ENCODE peak calls at places on chromosomes 12 and 14, in eight cellular contexts. M is suprapubic skin, K is left lung, P is stomach, W is SK-N-SH, Q is SJSA1, J is caudate nucleus, L is tibial nerve. Z is an unnamed sample.

GRCh38 chr12:123056053-123056452 is 75.6 kb downstream of the ARL6IP4 start:
- DNase-seq in M (no peak), K (no peak), P (no peak), W (no peak), Q (no peak), J (no peak), L (no peak), Z (no peak)

GRCh38 chr14:95547626-95548327 is 12.9 kb downstream of the GLRX5 start:
- DNase-seq in M (no peak), K (no peak), P (no peak), W (no peak), Q (peak; percentile 71), J (no peak), L (no peak), Z (no peak)

GRCh38 chr12:31929140-31929526 is 30.1 kb upstream of the RESF1 start:
- DNase-seq in M (no peak), K (no peak), P (no peak), W (no peak), Q (no peak), J (no peak), L (no peak), Z (no peak)

GRCh38 chr12:53173085-53173715 is 7.3 kb upstream of the ZNF740 start:
- DNase-seq in M (no peak), K (no peak), P (no peak), W (no peak), Q (no peak), J (no peak), L (no peak), Z (no peak)

GRCh38 chr14:76309572-76310551 is 66.1 kb upstream of the ESRRB start:
- DNase-seq in M (no peak), K (no peak), P (no peak), W (no peak), Q (no peak), J (no peak), L (no peak), Z (no peak)

GRCh38 chr12:2794261-2794735 is 472 bp upstream of the FKBP4 start:
- DNase-seq in M (no peak), K (peak; percentile 85), P (no peak), W (no peak), Q (no peak), J (peak; percentile 50), L (no peak), Z (peak; percentile 9)

GRCh38 chr12:4119157-4119761 is 154.3 kb upstream of the CCND2 start:
- DNase-seq in M (no peak), K (no peak), P (no peak), W (no peak), Q (no peak), J (no peak), L (no peak), Z (no peak)

GRCh38 chr14:38404616-38405015 is 148.7 kb upstream of the CLEC14A start:
- DNase-seq in M (no peak), K (no peak), P (no peak), W (no peak), Q (no peak), J (no peak), L (no peak), Z (no peak)

GRCh38 chr14:76181546-76181945 is 29.8 kb downstream of the GPATCH2L start:
- DNase-seq in M (no peak), K (no peak), P (no peak), W (peak; percentile 18), Q (no peak), J (no peak), L (no peak), Z (no peak)

GRCh38 chr12:50580436-50580835 is 75.7 kb downstream of the DIP2B start:
- DNase-seq in M (no peak), K (no peak), P (no peak), W (no peak), Q (no peak), J (no peak), L (no peak), Z (no peak)

GRCh38 chr14:32330356-32331226 is 1.5 kb downstream of the AKAP6 start:
- DNase-seq in M (no peak), K (no peak), P (no peak), W (no peak), Q (no peak), J (no peak), L (no peak), Z (no peak)

GRCh38 chr12:12892670-12893290 is 1.4 kb downstream of the GPRC5A start:
- DNase-seq in M (no peak), K (peak; percentile 81), P (no peak), W (no peak), Q (no peak), J (no peak), L (no peak), Z (no peak)

GRCh38 chr12:123109319-123109772 is 41.5 kb downstream of the PITPNM2 start:
- DNase-seq in M (no peak), K (no peak), P (no peak), W (no peak), Q (no peak), J (peak; percentile 40), L (no peak), Z (no peak)

GRCh38 chr14:36750244-36750643 is 88.6 kb downstream of the PAX9 start:
- DNase-seq in M (no peak), K (no peak), P (no peak), W (no peak), Q (no peak), J (no peak), L (no peak), Z (no peak)

GRCh38 chr14:36747411-36748184 is 85.9 kb downstream of the PAX9 start:
- DNase-seq in M (no peak), K (no peak), P (no peak), W (peak; percentile 5), Q (peak; percentile 14), J (no peak), L (no peak), Z (no peak)

GRCh38 chr14:36746907-36747306 is 85.2 kb downstream of the PAX9 start:
- DNase-seq in M (no peak), K (no peak), P (no peak), W (no peak), Q (no peak), J (no peak), L (no peak), Z (no peak)

GRCh38 chr14:36751116-36751515 is 89.5 kb downstream of the PAX9 start:
- DNase-seq in M (no peak), K (no peak), P (no peak), W (no peak), Q (no peak), J (no peak), L (no peak), Z (no peak)

DNA sequence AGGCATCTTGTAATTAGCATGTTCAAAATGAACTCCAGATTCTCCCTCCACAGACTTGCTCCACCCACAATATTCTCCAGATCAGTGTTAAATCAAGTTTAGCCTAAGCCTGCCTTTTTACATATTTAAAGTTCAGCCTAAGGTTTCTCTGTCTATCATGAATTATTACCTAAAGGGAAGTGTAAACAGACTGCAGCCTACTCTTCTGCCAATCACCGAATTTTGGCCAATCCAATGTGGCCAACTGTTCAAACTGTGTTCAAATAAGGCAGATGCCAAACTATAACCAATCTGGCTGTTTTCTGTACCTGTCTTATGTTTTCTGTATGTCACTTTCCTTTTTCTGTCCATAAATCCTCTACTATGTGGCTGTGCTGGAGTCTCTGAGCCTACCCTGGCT is 87.2 kb downstream of the PAX9 start:
- DNase-seq in M (no peak), K (no peak), P (no peak), W (no peak), Q (no peak), J (no peak), L (no peak), Z (no peak)
- H3K27ac ChIP-seq in M (no peak overlapping the region), K (no peak overlapping the region), P (no peak overlapping the region), W (no peak overlapping the region), Q (no peak overlapping the region), J (no peak overlapping the region), L (no peak overlapping the region), Z (no peak overlapping the region)

DNA sequence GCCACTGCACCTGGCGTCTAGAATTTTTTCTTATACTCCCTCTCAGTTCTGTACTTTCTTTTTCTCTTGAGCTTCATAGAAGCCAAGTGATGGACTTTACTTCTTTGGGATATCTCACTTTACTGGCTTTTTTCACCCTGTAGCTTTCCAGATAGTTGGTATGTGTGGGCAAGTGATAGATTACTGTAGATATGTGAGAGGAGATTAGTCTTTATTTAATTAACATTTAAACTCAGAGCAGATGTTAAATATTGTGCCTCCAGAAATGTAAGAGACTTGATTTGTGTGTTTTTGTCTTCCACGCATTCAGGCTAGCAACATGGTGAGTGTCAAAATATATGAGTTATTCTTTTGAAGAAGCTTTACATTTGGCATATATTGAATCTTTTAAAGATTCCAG is 39.5 kb upstream of the SLC17A8 start:
- DNase-seq in M (no peak), K (no peak), P (no peak), W (peak; percentile 49), Q (no peak), J (no peak), L (no peak), Z (no peak)
- H3K27ac ChIP-seq in M (no peak overlapping the region), K (no peak overlapping the region), P (no peak overlapping the region), W (no peak overlapping the region), Q (no peak overlapping the region), J (no peak overlapping the region), L (no peak overlapping the region), Z (no peak overlapping the region)

GRCh38 chr12:6205761-6206160 is 5.6 kb downstream of the CD9 start:
- DNase-seq in M (no peak), K (no peak), P (no peak), W (no peak), Q (no peak), J (no peak), L (no peak), Z (no peak)
- H3K27ac ChIP-seq in M (peak overlapping the region; percentile 99), K (peak overlapping the region; percentile 37), P (peak overlapping the region; percentile 94), W (no peak overlapping the region), Q (no peak overlapping the region), J (no peak overlapping the region), L (peak overlapping the region; percentile 96), Z (no peak overlapping the region)

GRCh38 chr12:109448707-109449390 is 28.3 kb downstream of the KCTD10 start:
- DNase-seq in M (no peak), K (no peak), P (no peak), W (no peak), Q (no peak), J (no peak), L (no peak), Z (no peak)

GRCh38 chr12:109449845-109450532 is 27.1 kb downstream of the KCTD10 start:
- DNase-seq in M (no peak), K (no peak), P (no peak), W (peak; percentile 60), Q (no peak), J (no peak), L (no peak), Z (no peak)

GRCh38 chr12:109452489-109452888 is 24.6 kb downstream of the KCTD10 start:
- DNase-seq in M (no peak), K (no peak), P (no peak), W (no peak), Q (no peak), J (no peak), L (no peak), Z (no peak)

GRCh38 chr12:109451400-109451799 is 25.7 kb downstream of the KCTD10 start:
- DNase-seq in M (no peak), K (no peak), P (no peak), W (no peak), Q (no peak), J (no peak), L (no peak), Z (no peak)

DNA sequence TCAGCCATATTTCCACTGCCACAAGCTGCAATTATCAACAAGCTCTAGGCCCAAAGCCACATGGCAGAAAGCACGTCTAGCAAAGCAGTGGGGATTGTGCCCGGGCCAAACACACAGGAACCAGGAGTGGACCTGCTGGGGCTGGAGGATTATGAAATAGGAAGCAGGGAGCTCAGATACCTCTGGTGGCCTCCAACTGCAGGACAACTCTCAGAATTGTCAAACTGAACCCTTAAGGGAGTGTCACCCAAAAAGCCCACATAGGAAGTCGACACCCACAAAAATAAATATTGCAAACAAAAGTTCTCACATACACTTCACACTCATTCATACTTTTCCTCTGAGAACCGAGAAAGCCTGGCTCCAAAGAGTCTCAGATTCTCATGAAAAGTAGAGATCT is 26.1 kb downstream of the KCTD10 start:
- DNase-seq in M (no peak), K (no peak), P (no peak), W (no peak), Q (no peak), J (no peak), L (no peak), Z (no peak)
- H3K27ac ChIP-seq in M (no peak overlapping the region), K (no peak overlapping the region), P (no peak overlapping the region), W (no peak overlapping the region), Q (no peak overlapping the region), J (no peak overlapping the region), L (no peak overlapping the region), Z (no peak overlapping the region)

Z was measured in CD8-positive, alpha-beta memory T cell.